ENCODE peak calls at places on chromosomes 1 and 21, in four cellular contexts. G is GM06990, C is AG09309, B is right lobe of liver. S is an unnamed sample.

GRCh38 chr1:29047142-29047541 is 76.6 kb downstream of the TMEM200B start:
- DNase-seq in G (no peak), C (no peak), B (no peak), S (no peak)

GRCh38 chr1:50023292-50024159 is at the start of gene AGBL4:
- DNase-seq in G (no peak), C (no peak), B (peak), S (no peak)

GRCh38 chr1:223016890-223017289 is 126.2 kb downstream of the TLR5 start:
- DNase-seq in G (no peak), C (no peak), B (no peak), S (no peak)

GRCh38 chr1:84883286-84883685 is 9.7 kb downstream of the LPAR3 start:
- DNase-seq in G (no peak), C (no peak), B (no peak), S (peak)

GRCh38 chr1:59685101-59685500 is 129.6 kb upstream of the HOOK1 start:
- DNase-seq in G (no peak), C (no peak), B (no peak), S (no peak)

GRCh38 chr1:27350673-27351540 is 9.1 kb downstream of the SYTL1 start:
- DNase-seq in G (no peak), C (no peak), B (no peak), S (no peak)

GRCh38 chr1:197145451-197146029 is 929 bp downstream of the ASPM start:
- DNase-seq in G (no peak), C (no peak), B (no peak), S (no peak)

GRCh38 chr1:205514211-205515142 is 10.0 kb downstream of the CDK18 start:
- DNase-seq in G (no peak), C (no peak), B (no peak), S (no peak)

GRCh38 chr21:36542312-36543101 is 62.6 kb upstream of the CLDN14 start:
- DNase-seq in G (peak), C (no peak), B (no peak), S (no peak)

GRCh38 chr1:18511469-18511997 is 30.8 kb downstream of the KLHDC7A start:
- DNase-seq in G (no peak), C (no peak), B (no peak), S (no peak)

GRCh38 chr1:14140800-14141526 is 441.0 kb downstream of the PRDM2 start:
- DNase-seq in G (no peak), C (no peak), B (no peak), S (no peak)

GRCh38 chr1:60894121-60894520 is 188.2 kb upstream of the NFIA start:
- DNase-seq in G (no peak), C (no peak), B (no peak), S (no peak)

GRCh38 chr1:162470216-162470615 is 27.4 kb upstream of the UHMK1 start:
- DNase-seq in G (no peak), C (no peak), B (no peak), S (no peak)

GRCh38 chr1:189220750-189221149 is 1256.9 kb downstream of the BRINP3 start:
- DNase-seq in G (no peak), C (no peak), B (no peak), S (no peak)

GRCh38 chr1:17167783-17168479 is 37.0 kb upstream of the PADI1 start:
- DNase-seq in G (no peak), C (peak), B (no peak), S (peak)

GRCh38 chr1:72111662-72112061 is 170.7 kb downstream of the NEGR1 start:
- DNase-seq in G (no peak), C (no peak), B (no peak), S (no peak)

GRCh38 chr1:204960306-204960984 is 82.6 kb upstream of the CNTN2 start:
- DNase-seq in G (no peak), C (no peak), B (no peak), S (no peak)

GRCh38 chr21:45045481-45045880 is 28.9 kb upstream of the ADARB1 start:
- DNase-seq in G (no peak), C (no peak), B (no peak), S (no peak)

GRCh38 chr1:26961826-26962225 is 1.6 kb upstream of the KDF1 start:
- DNase-seq in G (no peak), C (peak), B (no peak), S (peak)

GRCh38 chr1:203078478-203078877 is 7.3 kb downstream of the MYOG start:
- DNase-seq in G (no peak), C (no peak), B (no peak), S (no peak)

GRCh38 chr1:201254625-201255469 is 28.5 kb upstream of the PKP1 start:
- DNase-seq in G (no peak), C (no peak), B (no peak), S (no peak)

GRCh38 chr1:61222240-61222639 is 139.9 kb downstream of the NFIA start:
- DNase-seq in G (no peak), C (no peak), B (no peak), S (no peak)

GRCh38 chr1:204971700-204972336 is 71.2 kb upstream of the CNTN2 start:
- DNase-seq in G (no peak), C (peak), B (no peak), S (no peak)

GRCh38 chr1:223700942-223701637 is 11.2 kb upstream of the CAPN2 start:
- DNase-seq in G (no peak), C (peak), B (no peak), S (peak)

GRCh38 chr21:46253610-46254124 is 25.1 kb upstream of the LSS start:
- DNase-seq in G (peak), C (no peak), B (no peak), S (no peak)

GRCh38 chr1:168751195-168751650 is 22.2 kb upstream of the DPT start:
- DNase-seq in G (no peak), C (no peak), B (no peak), S (no peak)

GRCh38 chr1:21492171-21492625 is 17.0 kb upstream of the ALPL start:
- DNase-seq in G (no peak), C (no peak), B (no peak), S (no peak)

GRCh38 chr1:21489146-21489545 is 20.1 kb upstream of the ALPL start:
- DNase-seq in G (no peak), C (no peak), B (no peak), S (no peak)

GRCh38 chr1:21494196-21494595 is 15.0 kb upstream of the ALPL start:
- DNase-seq in G (no peak), C (no peak), B (no peak), S (no peak)

GRCh38 chr1:21491483-21492170 is 17.6 kb upstream of the ALPL start:
- DNase-seq in G (no peak), C (no peak), B (no peak), S (no peak)

DNA sequence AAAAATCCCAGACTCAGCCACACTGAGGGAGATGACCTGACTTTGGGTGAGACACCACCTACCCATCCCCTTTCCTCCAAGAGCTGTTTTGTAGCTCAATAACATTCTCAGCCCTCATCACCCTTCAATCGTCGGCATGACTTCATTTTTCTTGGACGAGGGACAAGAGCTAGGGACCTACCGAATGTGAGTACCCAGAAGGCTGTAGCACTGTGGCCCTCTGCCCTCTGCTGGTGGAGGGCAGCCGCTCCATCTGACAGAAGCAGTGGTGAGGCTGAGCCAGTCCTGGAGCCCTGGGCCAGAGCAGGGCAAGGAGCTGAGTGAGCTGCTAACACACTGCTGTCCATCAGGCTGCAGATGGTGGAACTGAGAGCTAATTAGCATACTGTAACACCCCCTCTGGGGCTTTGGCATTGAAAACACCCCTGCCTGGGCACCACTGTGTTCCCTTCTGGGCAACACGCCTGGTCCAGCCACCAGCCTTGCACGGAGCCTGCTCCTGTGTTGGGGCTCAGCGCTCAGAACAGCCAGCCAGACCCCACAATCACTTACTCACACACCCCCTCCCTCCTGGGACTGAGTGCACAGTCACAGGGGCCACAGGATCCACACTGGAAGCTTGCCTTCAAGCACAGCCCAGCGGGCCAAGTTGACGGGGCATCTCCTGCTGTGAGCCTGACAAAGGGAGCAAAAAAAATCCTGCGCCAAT is 18.3 kb upstream of the ALPL start:
- DNase-seq in G (no peak), C (peak), B (no peak), S (no peak)
- TF ChIP-seq CTCF in G (peak), C (peak), B (peak), S (peak)

DNA sequence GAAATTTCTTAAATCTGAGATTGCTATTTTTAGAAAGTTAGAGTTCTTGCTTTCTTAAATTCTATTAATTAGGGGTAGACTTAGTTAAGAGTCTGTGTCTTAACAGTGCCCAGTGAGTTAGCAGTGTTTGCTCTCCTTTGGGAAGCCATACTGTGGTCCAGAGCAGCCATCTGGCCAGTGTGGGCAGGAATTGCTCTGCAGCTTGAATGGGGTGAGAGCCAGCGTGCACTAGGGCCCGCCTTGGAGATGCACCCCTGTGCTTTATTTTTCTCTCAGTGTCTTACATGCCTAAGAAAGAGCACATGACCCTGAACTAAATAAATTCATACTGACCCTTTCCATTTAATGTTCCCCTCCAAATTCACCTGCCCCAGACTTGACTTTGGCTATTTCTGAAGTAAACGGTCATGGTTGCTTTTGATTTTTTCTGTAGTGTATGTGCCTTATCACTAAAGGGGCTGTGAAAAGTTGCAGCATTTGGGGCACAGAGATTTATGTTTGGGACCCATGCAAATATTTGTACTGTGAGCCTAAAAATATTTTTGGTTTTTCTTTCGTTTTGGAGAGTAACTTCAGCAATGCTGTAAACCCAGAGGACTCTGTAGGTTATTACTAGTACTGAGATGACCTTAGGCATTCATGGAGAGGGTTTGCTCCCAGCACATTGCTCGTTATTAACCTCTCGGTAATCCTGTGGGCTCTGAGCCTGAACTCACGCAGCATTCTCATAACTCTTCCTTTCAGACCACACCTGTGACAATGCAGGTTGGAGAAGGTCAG is 21.3 kb upstream of the KCNQ4 start:
- DNase-seq in G (no peak), C (no peak), B (no peak), S (no peak)
- H3K4me3 ChIP-seq in G (peak), C (no peak), B (no peak), S (no peak)

DNA sequence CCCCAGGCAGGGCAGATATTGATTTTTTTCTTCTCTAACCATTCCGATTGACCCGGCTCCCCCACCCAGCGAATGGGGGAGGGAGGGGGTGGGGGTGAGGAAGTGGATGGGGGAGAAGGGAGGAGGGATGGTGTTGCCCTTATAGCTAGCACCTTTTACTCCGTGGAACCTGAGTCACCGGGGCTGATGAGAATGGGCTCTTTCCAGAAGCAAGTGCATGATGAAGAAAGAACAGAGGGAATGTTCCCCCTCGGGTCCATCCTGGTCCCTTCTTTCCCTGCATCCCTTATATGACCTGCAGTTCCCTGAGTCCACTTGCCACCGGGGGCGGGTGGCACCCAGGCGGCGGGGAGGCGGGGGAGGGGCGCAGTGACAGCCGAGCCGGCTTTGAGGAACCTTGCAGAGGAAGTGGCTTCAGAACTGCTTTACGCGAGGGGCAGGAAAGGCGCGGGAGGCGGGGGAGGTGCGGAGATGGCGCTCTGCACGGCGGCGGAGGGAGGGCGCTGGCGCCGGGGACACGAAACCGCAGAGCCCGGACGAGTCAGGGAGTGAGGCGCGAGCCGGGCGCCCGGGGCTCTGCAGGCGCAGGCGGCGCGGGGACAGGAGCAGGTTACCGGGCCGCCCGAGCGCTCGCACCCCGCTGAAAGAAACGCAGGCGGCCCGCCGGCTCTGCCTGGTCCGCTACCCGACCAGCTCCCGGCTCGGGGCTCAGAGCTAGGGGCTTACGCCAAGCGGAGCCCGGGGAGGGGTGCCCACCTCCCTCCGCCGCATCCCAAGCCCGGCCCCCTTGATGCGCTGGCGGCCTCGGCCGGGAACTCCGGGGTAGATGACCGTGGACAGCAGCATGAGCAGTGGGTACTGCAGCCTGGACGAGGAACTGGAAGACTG is 49.7 kb downstream of the RASSF5 start:
- DNase-seq in G (peak), C (no peak), B (peak), S (no peak)
- TF ChIP-seq CTCF in G (no peak), C (no peak), B (no peak), S (no peak)

DNA sequence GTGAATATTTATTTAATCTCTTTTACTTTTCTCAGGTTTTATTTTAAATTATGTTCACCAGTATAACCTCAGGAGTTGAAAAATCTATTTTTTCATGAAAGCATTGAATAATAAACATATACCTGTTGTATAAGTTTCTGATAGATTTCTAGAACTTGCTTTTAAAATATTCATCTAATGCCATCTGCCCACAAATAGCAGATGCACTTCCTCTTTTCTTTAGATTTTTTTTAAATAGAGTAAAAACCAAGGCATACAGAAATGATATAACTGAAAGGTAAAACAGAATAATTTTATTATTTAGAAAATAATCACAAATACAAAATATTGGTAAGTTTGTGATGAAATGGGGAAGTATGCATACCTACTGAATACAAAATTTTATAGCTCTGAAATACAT is 130.7 kb upstream of the PRMT6 start:
- DNase-seq in G (no peak), C (no peak), B (no peak), S (no peak)
- H3K4me3 ChIP-seq in G (no peak), C (no peak), B (no peak), S (no peak)

GRCh38 chr1:56755911-56756310 is 63.3 kb downstream of the FYB2 start:
- DNase-seq in G (no peak), C (no peak), B (no peak), S (no peak)

GRCh38 chr1:56754713-56755505 is 64.3 kb downstream of the FYB2 start:
- DNase-seq in G (no peak), C (no peak), B (no peak), S (no peak)

DNA sequence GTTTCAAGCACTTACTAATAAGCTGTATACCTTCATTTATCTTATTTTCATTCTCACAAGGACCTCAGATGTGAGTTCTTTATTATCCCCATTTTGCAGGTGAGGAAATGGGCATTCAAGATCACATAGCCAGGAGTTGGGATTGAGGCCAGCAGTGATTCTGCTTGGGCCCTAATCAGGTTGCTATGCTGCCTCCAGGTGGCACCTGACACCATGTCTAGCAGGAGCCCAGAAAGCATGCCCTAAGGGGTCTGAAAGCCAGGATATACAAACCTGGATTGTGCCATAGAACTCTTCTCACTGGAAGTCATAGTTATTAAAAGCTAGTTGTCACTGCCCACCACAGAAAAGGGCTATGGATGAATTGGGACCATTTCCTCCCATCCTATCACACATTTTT is 61.1 kb downstream of the FYB2 start:
- DNase-seq in G (no peak), C (no peak), B (peak), S (no peak)
- TF ChIP-seq CTCF in G (peak), C (no peak), B (peak), S (no peak)

GRCh38 chr1:164719676-164720075 is 160.7 kb downstream of the PBX1 start:
- DNase-seq in G (no peak), C (no peak), B (no peak), S (no peak)

GRCh38 chr1:164720329-164721036 is 161.5 kb downstream of the PBX1 start:
- DNase-seq in G (no peak), C (no peak), B (no peak), S (no peak)

GRCh38 chr1:164713446-164714204 is 154.6 kb downstream of the PBX1 start:
- DNase-seq in G (no peak), C (no peak), B (no peak), S (no peak)

GRCh38 chr1:164718821-164719220 is 159.8 kb downstream of the PBX1 start:
- DNase-seq in G (no peak), C (no peak), B (no peak), S (no peak)

DNA sequence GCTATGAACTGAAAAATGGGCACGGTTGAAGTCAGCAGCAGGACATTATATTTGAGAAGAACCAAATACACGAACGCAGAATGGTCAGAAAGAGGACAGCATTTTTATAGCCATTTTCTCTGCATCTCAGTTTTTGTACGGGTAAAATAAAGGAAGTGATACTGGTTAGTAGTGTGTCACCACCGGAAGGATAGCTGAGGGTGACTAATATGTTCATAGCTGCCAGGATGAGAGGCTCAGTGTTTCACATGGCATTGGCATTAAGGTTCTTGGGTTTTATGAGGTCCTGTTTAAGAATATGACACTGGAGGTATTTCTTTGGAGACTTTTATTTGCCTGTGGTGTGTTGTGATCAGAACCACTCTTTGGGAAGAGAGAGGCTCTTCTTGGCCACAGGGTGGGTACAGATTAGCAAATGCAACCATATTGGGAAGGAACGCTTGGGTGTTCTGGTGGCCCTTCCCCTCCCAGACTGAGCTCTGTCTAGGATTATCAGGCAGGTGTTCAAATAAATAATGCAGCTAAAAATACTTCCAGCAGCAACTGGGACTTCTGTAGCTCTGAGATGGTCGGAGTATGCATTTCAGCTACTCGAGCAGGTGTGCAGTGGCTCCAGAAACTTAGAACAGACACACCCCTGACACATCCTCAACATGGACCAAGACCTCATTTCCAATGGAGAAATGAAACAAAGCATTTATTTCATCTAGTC is 158.2 kb downstream of the PBX1 start:
- DNase-seq in G (peak), C (no peak), B (no peak), S (no peak)
- H3K4me3 ChIP-seq in G (no peak), C (no peak), B (no peak), S (no peak)

GRCh38 chr1:63674238-63674864 is 81.1 kb downstream of the PGM1 start:
- DNase-seq in G (no peak), C (peak), B (peak), S (no peak)
- TF ChIP-seq CTCF in G (peak), C (peak), B (peak), S (peak)

GRCh38 chr1:156571261-156571958 is 955 bp downstream of the IQGAP3 start:
- DNase-seq in G (no peak), C (peak), B (no peak), S (peak)

GRCh38 chr1:156574039-156574633 is 1.8 kb upstream of the IQGAP3 start:
- DNase-seq in G (no peak), C (no peak), B (no peak), S (no peak)

GRCh38 chr1:156571959-156572662 is at the start of gene IQGAP3:
- DNase-seq in G (peak), C (peak), B (peak), S (peak)

GRCh38 chr1:156577512-156577911 is 2.0 kb upstream of the TTC24 start:
- DNase-seq in G (no peak), C (no peak), B (no peak), S (no peak)

GRCh38 chr1:156572663-156573018 is 276 bp upstream of the IQGAP3 start:
- DNase-seq in G (no peak), C (no peak), B (no peak), S (no peak)
- H3K4me3 ChIP-seq in G (peak), C (peak), B (no peak), S (peak)